ENCODE peak calls at places on chromosomes 11 and 22, in four cellular contexts. F is adrenal gland, R is HCT116, E is neural progenitor cell. G is an unnamed sample.

GRCh38 chr11:70948855-70949551 is 303.4 kb downstream of the SHANK2 start:
- DNase-seq in F (no peak), R (no peak), E (no peak), G (no peak)

GRCh38 chr11:128482512-128483191 is 104.7 kb downstream of the ETS1 start:
- DNase-seq in F (no peak), R (no peak), E (no peak), G (peak; percentile 75)

GRCh38 chr11:127675602-127676001 is 675.0 kb upstream of the KIRREL3 start:
- DNase-seq in F (no peak), R (no peak), E (no peak), G (no peak)

GRCh38 chr11:127521413-127521812 is 520.8 kb upstream of the KIRREL3 start:
- DNase-seq in F (no peak), R (no peak), E (no peak), G (no peak)

GRCh38 chr11:92793189-92793588 is 176.3 kb upstream of the MTNR1B start:
- DNase-seq in F (no peak), R (no peak), E (peak; percentile 77), G (no peak)

GRCh38 chr11:16049611-16050010 is 306.7 kb downstream of the SOX6 start:
- DNase-seq in F (no peak), R (no peak), E (peak; percentile 59), G (no peak)

GRCh38 chr22:20268350-20269012 is 363 bp upstream of the RTN4R start:
- DNase-seq in F (peak; percentile 54), R (peak; percentile 8), E (peak; percentile 93), G (peak; percentile 87)

GRCh38 chr22:43377486-43377995 is 34.3 kb upstream of the MPPED1 start:
- DNase-seq in F (no peak), R (no peak), E (no peak), G (no peak)

GRCh38 chr11:57219021-57219627 is 17.9 kb downstream of the APLNR start:
- DNase-seq in F (no peak), R (no peak), E (no peak), G (no peak)

GRCh38 chr11:9905562-9905961 is 241.7 kb downstream of the SWAP70 start:
- DNase-seq in F (no peak), R (no peak), E (no peak), G (no peak)

GRCh38 chr22:48960981-48961655 is 866.6 kb downstream of the BRD1 start:
- DNase-seq in F (no peak), R (no peak), E (no peak), G (no peak)

DNA sequence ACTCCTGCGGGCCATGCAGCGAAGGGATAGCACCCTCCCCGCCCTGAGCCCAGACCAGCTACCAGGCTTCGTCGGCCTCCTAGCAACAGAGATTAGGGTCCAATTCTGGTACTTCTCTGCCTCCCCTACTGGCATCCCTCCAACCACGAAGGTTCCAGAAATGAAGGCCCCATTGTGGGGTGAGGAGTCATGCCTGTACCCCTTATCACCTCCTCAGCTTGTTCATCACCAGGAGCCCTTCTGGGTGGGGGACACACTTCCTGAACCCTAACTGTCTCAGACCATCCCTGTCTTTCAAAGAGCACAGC is 1.8 kb downstream of the PHLDA2 start:
- DNase-seq in F (no peak), R (no peak), E (no peak), G (no peak)
- H3K27me3 ChIP-seq in F (peaks cover 11% of the 10 kb centered on the region), R (no peaks in the 10 kb centered on the region), E (peaks cover 61% of the 10 kb centered on the region), G (no peaks in the 10 kb centered on the region)

DNA sequence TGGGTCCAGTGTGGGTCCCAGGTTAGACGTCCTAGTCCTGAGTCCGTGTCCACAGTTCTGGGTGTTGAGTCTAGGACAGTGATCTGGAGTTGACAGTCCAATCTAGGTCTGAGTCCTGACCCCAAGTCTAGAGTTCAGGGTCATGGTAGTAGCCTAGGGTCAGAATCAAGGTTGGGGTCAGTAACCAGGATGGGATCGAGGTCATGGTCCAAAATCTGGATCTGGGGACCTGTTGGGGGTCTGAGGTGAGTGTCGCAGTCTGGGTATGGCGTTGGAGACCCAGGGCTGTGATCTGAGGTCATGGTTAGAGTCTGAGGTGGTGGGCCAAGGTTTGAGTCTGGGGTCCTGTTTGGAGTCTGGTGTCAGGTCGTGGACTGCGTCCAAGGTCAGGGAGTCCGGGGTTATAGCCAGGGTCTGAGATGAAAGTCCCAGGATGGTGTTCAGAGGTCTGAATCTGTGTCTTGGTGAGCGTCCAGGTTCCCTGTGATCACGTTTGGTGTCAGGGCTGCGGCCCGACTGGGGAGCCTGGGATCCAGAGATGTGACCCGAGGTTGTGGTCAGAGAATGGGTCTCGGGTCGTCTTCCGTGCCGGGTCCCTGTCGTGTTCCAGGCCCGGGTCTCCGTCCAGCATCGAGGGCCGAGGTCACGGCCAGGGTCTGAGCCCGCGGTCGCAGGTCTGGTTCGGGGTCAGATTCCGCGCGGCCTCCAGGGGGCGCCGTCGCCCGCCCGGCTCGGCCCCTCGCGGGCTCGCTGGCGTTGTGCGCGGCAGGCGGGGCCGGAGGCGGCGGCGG is 445 bp upstream of the GRK2 start:
- DNase-seq in F (peak; percentile 72), R (no peak), E (peak; percentile 89), G (peak; percentile 92)
- H3K4me3 ChIP-seq in F (no peak overlapping the region), R (peak overlapping the region; percentile 47), E (no peak overlapping the region), G (peak overlapping the region; percentile 93)

DNA sequence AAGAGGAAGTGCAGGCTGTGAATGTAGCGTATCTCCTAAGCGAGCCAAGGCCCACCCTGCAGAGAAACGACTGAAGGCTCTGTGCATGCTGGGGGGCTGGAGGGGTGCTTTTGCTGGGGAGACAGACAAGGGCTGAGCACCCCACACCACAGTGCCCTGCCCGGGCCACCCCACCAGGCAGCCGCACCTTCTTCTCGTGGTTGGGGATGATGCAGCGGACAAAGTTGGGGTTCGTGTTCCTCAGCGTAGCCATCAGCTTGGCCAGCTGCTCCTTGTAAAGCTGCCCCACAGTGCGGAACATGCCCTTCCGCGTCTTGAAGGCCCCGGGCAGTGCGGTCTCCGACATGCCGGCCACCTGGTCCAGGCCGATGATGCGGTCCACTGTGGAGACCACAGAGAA is 53.3 kb downstream of the APOL1 start:
- DNase-seq in F (no peak), R (no peak), E (no peak), G (peak; percentile 38)
- H3K27ac ChIP-seq in F (no peak overlapping the region), R (no peak overlapping the region), E (no peak overlapping the region), G (no peak overlapping the region)

DNA sequence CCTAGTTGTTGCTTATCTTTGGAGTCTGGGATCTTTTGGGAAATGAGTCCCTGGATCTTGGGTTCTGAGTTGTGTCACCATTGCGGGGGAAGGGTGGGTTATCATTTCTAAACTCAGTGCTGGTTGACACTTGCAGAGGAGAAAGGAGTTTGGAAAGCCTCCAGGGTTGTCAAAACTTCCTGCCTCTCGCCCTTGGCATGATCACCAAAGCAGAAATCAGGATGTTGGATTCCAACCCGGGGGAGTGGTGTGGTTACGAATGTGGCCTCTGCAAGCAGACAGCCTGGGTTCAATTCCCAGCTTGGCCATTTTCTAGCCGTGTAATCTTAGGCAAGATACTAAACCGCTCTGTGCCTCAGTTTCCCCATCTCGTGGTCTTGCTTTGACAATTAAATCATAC is 24.3 kb downstream of the CD6 start:
- DNase-seq in F (no peak), R (no peak), E (no peak), G (no peak)
- H3K27me3 ChIP-seq in F (no peaks in the 10 kb centered on the region), R (peaks cover 11% of the 10 kb centered on the region), E (peaks cover 18% of the 10 kb centered on the region), G (no peaks in the 10 kb centered on the region)

DNA sequence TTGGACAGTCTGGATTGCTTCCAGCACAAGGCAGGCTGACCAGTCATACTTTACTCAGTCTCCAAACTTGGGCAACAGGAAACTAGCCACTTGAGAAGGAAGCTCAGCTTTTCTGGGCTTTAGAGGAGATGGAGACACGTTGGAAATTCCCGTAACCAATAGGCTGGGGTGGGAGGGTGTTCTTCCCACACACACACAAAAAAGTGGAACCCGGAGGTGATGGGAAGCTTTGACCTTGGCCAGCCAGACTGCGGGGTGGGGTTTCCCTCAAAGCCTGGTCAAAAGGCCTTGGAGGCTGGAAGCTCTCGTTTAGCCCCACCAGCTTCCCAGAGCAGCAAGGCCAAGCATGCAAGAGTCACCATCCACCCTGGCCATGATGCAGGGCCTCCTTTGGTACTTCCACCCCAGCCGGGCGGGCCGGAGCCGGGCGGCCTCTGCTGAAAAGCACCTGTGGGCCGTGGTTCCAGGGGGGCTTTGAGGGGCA is 126.2 kb downstream of the BCR start:
- DNase-seq in F (peak; percentile 51), R (no peak), E (no peak), G (peak; percentile 81)
- H3K4me3 ChIP-seq in F (no peak overlapping the region), R (no peak overlapping the region), E (no peak overlapping the region), G (no peak overlapping the region)

GRCh38 chr11:45334410-45334809 is 48.3 kb upstream of the SYT13 start:
- DNase-seq in F (no peak), R (no peak), E (no peak), G (no peak)

GRCh38 chr11:45337583-45338360 is 51.6 kb upstream of the SYT13 start:
- DNase-seq in F (no peak), R (no peak), E (no peak), G (no peak)

GRCh38 chr11:45336136-45336535 is 50.0 kb upstream of the SYT13 start:
- DNase-seq in F (no peak), R (no peak), E (no peak), G (no peak)

GRCh38 chr11:45333506-45333971 is 47.4 kb upstream of the SYT13 start:
- DNase-seq in F (peak; percentile 38), R (peak; percentile 23), E (no peak), G (peak; percentile 62)

GRCh38 chr11:45335434-45335833 is 49.3 kb upstream of the SYT13 start:
- DNase-seq in F (no peak), R (peak; percentile 12), E (no peak), G (no peak)
- H3K27ac ChIP-seq in F (no peak overlapping the region), R (no peak overlapping the region), E (no peak overlapping the region), G (no peak overlapping the region)

G was measured in right cardiac atrium.